ENCODE peak calls at places on chromosomes 2 and 18, in seven cellular contexts. One of them, this sample, is unnamed.

GRCh38 chr2:33458248-33458819 is 18.1 kb upstream of the RASGRP3 start:
- DNase-seq in body of pancreas: no peak
- DNase-seq in mammary epithelial cell: no peak
- DNase-seq in Caco-2: no peak
- DNase-seq in lower lobe of right lung: no peak
- DNase-seq in GM12865: no peak
- DNase-seq in adrenal gland: no peak
- DNase-seq in this sample: no peak

GRCh38 chr2:9280204-9280603 is 73.6 kb downstream of the ASAP2 start:
- DNase-seq in GM12865: no peak
- DNase-seq in Caco-2: no peak
- DNase-seq in mammary epithelial cell: no peak
- DNase-seq in adrenal gland: no peak
- DNase-seq in body of pancreas: no peak
- DNase-seq in lower lobe of right lung: no peak
- DNase-seq in this sample: no peak

GRCh38 chr2:240237609-240238151 is 97.2 kb upstream of the OTOS start:
- DNase-seq in GM12865: no peak
- DNase-seq in body of pancreas: peak
- DNase-seq in lower lobe of right lung: peak
- DNase-seq in mammary epithelial cell: peak
- DNase-seq in Caco-2: no peak
- DNase-seq in adrenal gland: peak
- DNase-seq in this sample: peak

GRCh38 chr2:100509066-100509465 is 38.8 kb downstream of the NMS start:
- DNase-seq in Caco-2: no peak
- DNase-seq in body of pancreas: no peak
- DNase-seq in adrenal gland: no peak
- DNase-seq in mammary epithelial cell: no peak
- DNase-seq in lower lobe of right lung: no peak
- DNase-seq in GM12865: no peak
- DNase-seq in this sample: no peak

GRCh38 chr18:25109484-25109883 is 242.5 kb downstream of the ZNF521 start:
- DNase-seq in adrenal gland: no peak
- DNase-seq in mammary epithelial cell: no peak
- DNase-seq in body of pancreas: no peak
- DNase-seq in lower lobe of right lung: no peak
- DNase-seq in GM12865: no peak
- DNase-seq in Caco-2: no peak
- DNase-seq in this sample: no peak

GRCh38 chr2:112092286-112093041 is 37.4 kb downstream of the TMEM87B start:
- DNase-seq in GM12865: no peak
- DNase-seq in adrenal gland: no peak
- DNase-seq in Caco-2: no peak
- DNase-seq in lower lobe of right lung: no peak
- DNase-seq in body of pancreas: no peak
- DNase-seq in mammary epithelial cell: peak
- DNase-seq in this sample: peak

GRCh38 chr2:55268288-55268906 is 634 bp downstream of the MTIF2 start:
- DNase-seq in body of pancreas: no peak
- DNase-seq in Caco-2: no peak
- DNase-seq in mammary epithelial cell: no peak
- DNase-seq in GM12865: peak
- DNase-seq in lower lobe of right lung: no peak
- DNase-seq in adrenal gland: no peak
- DNase-seq in this sample: no peak

GRCh38 chr2:178700922-178701342 is 106.3 kb downstream of the TTN start:
- DNase-seq in adrenal gland: no peak
- DNase-seq in mammary epithelial cell: peak
- DNase-seq in lower lobe of right lung: no peak
- DNase-seq in GM12865: peak
- DNase-seq in body of pancreas: no peak
- DNase-seq in Caco-2: no peak
- DNase-seq in this sample: peak

GRCh38 chr2:30237346-30238142 is 6.2 kb downstream of the LBH start:
- DNase-seq in GM12865: no peak
- DNase-seq in body of pancreas: no peak
- DNase-seq in Caco-2: no peak
- DNase-seq in adrenal gland: no peak
- DNase-seq in lower lobe of right lung: no peak
- DNase-seq in mammary epithelial cell: no peak
- DNase-seq in this sample: no peak

GRCh38 chr2:71951718-71952404 is 195.8 kb downstream of the CYP26B1 start:
- DNase-seq in Caco-2: no peak
- DNase-seq in GM12865: no peak
- DNase-seq in adrenal gland: no peak
- DNase-seq in mammary epithelial cell: peak
- DNase-seq in body of pancreas: no peak
- DNase-seq in lower lobe of right lung: no peak
- DNase-seq in this sample: no peak

GRCh38 chr18:7333163-7333562 is 102.3 kb downstream of the LRRC30 start:
- DNase-seq in GM12865: no peak
- DNase-seq in lower lobe of right lung: no peak
- DNase-seq in adrenal gland: no peak
- DNase-seq in Caco-2: no peak
- DNase-seq in mammary epithelial cell: no peak
- DNase-seq in body of pancreas: no peak
- DNase-seq in this sample: no peak

GRCh38 chr2:9095690-9096089 is 92.2 kb upstream of the MBOAT2 start:
- DNase-seq in GM12865: no peak
- DNase-seq in mammary epithelial cell: no peak
- DNase-seq in body of pancreas: peak
- DNase-seq in lower lobe of right lung: peak
- DNase-seq in adrenal gland: peak
- DNase-seq in Caco-2: no peak
- DNase-seq in this sample: peak

GRCh38 chr2:84556190-84556589 is 39.9 kb downstream of the DNAH6 start:
- DNase-seq in body of pancreas: no peak
- DNase-seq in Caco-2: no peak
- DNase-seq in adrenal gland: no peak
- DNase-seq in mammary epithelial cell: no peak
- DNase-seq in GM12865: peak
- DNase-seq in lower lobe of right lung: no peak
- DNase-seq in this sample: no peak

GRCh38 chr2:132974477-132975050 is 304.6 kb upstream of the LYPD1 start:
- DNase-seq in GM12865: no peak
- DNase-seq in adrenal gland: no peak
- DNase-seq in body of pancreas: no peak
- DNase-seq in mammary epithelial cell: no peak
- DNase-seq in lower lobe of right lung: no peak
- DNase-seq in Caco-2: no peak
- DNase-seq in this sample: no peak

GRCh38 chr2:150136407-150136806 is 351.1 kb downstream of the RND3 start:
- DNase-seq in lower lobe of right lung: no peak
- DNase-seq in GM12865: no peak
- DNase-seq in mammary epithelial cell: no peak
- DNase-seq in Caco-2: no peak
- DNase-seq in adrenal gland: no peak
- DNase-seq in body of pancreas: no peak
- DNase-seq in this sample: peak

GRCh38 chr2:160664603-160665145 is 171.1 kb upstream of the RBMS1 start:
- DNase-seq in GM12865: no peak
- DNase-seq in Caco-2: no peak
- DNase-seq in adrenal gland: no peak
- DNase-seq in body of pancreas: no peak
- DNase-seq in lower lobe of right lung: no peak
- DNase-seq in mammary epithelial cell: peak
- DNase-seq in this sample: peak

GRCh38 chr18:51069885-51070284 is 39.9 kb downstream of the SMAD4 start:
- DNase-seq in Caco-2: no peak
- DNase-seq in body of pancreas: no peak
- DNase-seq in adrenal gland: no peak
- DNase-seq in mammary epithelial cell: no peak
- DNase-seq in GM12865: no peak
- DNase-seq in lower lobe of right lung: no peak
- DNase-seq in this sample: no peak

GRCh38 chr2:170512271-170512670 is 202.9 kb upstream of the SP5 start:
- DNase-seq in mammary epithelial cell: no peak
- DNase-seq in GM12865: no peak
- DNase-seq in lower lobe of right lung: no peak
- DNase-seq in adrenal gland: no peak
- DNase-seq in Caco-2: no peak
- DNase-seq in body of pancreas: no peak
- DNase-seq in this sample: no peak

GRCh38 chr2:118844261-118845004 is 3.0 kb downstream of the EN1 start:
- DNase-seq in Caco-2: peak
- DNase-seq in adrenal gland: no peak
- DNase-seq in body of pancreas: no peak
- DNase-seq in lower lobe of right lung: no peak
- DNase-seq in mammary epithelial cell: no peak
- DNase-seq in GM12865: no peak
- DNase-seq in this sample: no peak

GRCh38 chr2:43218550-43219382 is 7.6 kb downstream of the ZFP36L2 start:
- DNase-seq in Caco-2: peak
- DNase-seq in GM12865: peak
- DNase-seq in lower lobe of right lung: peak
- DNase-seq in body of pancreas: peak
- DNase-seq in mammary epithelial cell: peak
- DNase-seq in adrenal gland: peak
- DNase-seq in this sample: peak
- H3K4me3 ChIP-seq in Caco-2: peak
- H3K4me3 ChIP-seq in GM12865: peak
- H3K4me3 ChIP-seq in lower lobe of right lung: peak
- H3K4me3 ChIP-seq in body of pancreas: no peak
- H3K4me3 ChIP-seq in mammary epithelial cell: no peak
- H3K4me3 ChIP-seq in adrenal gland: peak
- H3K4me3 ChIP-seq in this sample: peak

DNA sequence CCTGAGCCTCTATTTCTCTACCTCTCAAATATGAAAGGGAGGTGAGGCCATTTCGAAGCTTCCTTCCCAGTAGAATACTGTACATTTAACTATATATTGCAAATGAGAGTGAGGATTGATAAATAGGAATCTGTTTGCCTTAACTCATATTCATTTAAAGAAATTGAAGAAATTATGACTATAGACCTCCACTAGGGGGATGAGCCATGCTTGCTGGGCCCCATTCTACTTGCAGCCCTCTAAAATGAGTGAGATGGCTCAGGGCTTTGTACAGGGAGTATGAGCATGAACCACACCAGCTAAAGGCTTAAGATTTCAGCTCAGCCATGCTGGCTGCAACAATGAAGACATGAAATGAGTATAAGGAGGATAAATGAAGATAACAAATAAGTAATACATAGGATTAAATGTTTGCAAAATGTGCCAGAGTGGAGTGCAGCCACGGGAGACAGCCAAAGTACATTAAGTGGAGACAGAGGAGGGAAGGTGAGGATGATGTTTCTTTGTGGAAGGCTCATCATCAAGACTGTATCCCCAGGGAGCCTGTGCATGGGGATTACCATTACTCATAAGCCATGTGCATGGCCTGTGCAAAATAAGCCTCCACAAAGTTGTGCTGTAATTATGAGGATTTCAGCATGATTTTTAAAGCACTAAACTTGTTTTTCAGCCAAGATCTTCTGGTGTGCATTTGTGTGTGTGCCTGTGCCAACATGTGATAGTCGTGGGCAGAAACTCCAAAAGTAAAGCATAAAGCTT is 300.8 kb downstream of the CNTNAP5 start:
- DNase-seq in GM12865: no peak
- DNase-seq in mammary epithelial cell: no peak
- DNase-seq in adrenal gland: no peak
- DNase-seq in body of pancreas: no peak
- DNase-seq in lower lobe of right lung: no peak
- DNase-seq in Caco-2: no peak
- DNase-seq in this sample: no peak
- TF ChIP-seq CTCF in GM12865: peak
- TF ChIP-seq CTCF in mammary epithelial cell: no peak
- TF ChIP-seq CTCF in adrenal gland: no peak
- TF ChIP-seq CTCF in body of pancreas: no peak
- TF ChIP-seq CTCF in lower lobe of right lung: no peak
- TF ChIP-seq CTCF in Caco-2: peak
- TF ChIP-seq CTCF in this sample: no peak

DNA sequence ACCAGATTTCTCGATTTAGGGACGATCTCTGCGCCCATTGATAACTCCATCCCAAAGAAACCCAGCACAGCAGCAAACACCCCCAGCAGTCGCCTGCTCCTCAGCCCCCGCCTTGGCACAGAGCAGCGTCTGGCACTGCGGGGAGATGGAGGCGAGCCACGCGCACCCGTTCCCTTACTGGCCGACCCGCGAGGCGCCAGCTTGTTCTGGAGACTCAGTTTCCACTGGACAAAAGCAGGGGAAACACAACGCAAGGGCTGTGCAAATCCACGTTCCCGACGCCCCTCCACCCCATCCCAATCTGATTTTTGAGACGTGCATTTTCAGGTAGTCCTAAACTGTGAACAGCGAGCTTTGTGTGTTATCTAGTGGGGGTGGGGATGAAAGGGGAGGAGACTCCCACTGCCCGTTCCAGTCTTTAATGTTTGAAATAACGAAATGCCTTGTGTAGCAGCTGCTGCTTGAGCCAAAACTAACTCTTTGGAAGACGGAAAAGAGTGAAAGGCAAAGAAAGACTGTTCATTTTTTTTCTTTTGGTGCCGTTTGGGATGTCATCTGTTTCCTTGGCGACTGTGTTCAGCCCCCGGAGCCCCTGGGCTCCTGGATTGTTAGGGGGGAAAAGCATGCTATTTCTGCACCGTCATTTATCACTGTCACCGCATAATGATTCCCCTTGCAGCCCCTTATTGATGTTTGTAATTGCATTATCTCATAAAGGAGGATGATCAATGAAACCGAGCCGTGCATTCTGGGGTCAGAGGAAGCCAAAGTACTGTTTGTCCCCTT is 143.3 kb downstream of the MEIS1 start:
- DNase-seq in Caco-2: no peak
- DNase-seq in mammary epithelial cell: no peak
- DNase-seq in GM12865: no peak
- DNase-seq in adrenal gland: peak
- DNase-seq in lower lobe of right lung: no peak
- DNase-seq in body of pancreas: peak
- DNase-seq in this sample: peak
- H3K4me3 ChIP-seq in Caco-2: no peak
- H3K4me3 ChIP-seq in mammary epithelial cell: no peak
- H3K4me3 ChIP-seq in GM12865: no peak
- H3K4me3 ChIP-seq in adrenal gland: peak
- H3K4me3 ChIP-seq in lower lobe of right lung: peak
- H3K4me3 ChIP-seq in body of pancreas: no peak
- H3K4me3 ChIP-seq in this sample: peak

DNA sequence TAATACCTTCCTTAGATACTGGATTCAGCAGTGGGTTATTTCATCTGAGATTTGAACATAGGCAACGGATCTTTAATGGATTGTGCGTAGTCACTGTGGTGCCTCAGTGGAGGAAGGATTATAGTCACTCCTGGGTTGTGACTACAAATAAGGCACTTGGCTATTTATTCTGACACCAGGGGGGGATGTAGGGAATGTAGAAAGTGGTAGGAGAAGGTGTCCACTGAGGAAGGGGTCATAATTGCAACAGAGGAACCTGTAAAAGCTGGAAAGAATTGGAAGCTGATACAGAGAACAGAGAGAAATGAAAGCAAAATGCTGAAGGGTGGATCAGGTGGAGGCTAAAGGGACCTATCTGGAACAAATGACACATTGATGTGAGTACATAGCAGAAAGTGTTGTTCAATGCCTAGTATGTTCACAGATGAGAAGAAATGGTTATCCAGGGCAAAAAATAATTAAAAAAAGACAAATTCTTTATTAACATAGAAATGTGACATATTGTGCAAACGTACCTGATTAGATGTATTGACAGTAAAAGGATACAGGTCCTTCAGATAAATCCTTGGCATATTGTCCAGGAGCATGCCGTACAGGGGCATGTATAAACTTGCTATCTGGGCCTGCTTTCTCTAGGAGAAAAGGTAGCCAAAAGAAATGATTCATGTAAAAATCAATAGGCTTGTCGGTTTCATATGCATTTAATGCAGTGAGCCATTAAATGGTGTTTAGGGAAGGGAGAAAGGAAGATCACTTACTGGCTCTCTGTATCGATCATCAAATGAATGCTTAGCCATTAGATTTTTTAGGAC is 91.2 kb upstream of the CCDC195 start:
- DNase-seq in body of pancreas: no peak
- DNase-seq in Caco-2: no peak
- DNase-seq in adrenal gland: no peak
- DNase-seq in lower lobe of right lung: no peak
- DNase-seq in mammary epithelial cell: peak
- DNase-seq in GM12865: no peak
- DNase-seq in this sample: no peak
- TF ChIP-seq CTCF in body of pancreas: no peak
- TF ChIP-seq CTCF in Caco-2: no peak
- TF ChIP-seq CTCF in adrenal gland: no peak
- TF ChIP-seq CTCF in lower lobe of right lung: no peak
- TF ChIP-seq CTCF in mammary epithelial cell: peak
- TF ChIP-seq CTCF in GM12865: no peak
- TF ChIP-seq CTCF in this sample: peak